ENCODE peak calls at places on chromosomes 7 and 10, in ten cellular contexts. T, S, V, F, Z, D, N, H, P and C are unnamed samples.

GRCh38 chr10:27252267-27253000 is 11.8 kb upstream of the ACBD5 start:
- DNase-seq in T (peak), S (peak), V (peak), F (peak), Z (peak), D (no peak), N (peak), H (no peak), P (no peak), C (no peak)

GRCh38 chr7:32891800-32892520 is 400 bp upstream of the KBTBD2 start:
- DNase-seq in T (peak), S (peak), V (peak), F (peak), Z (peak), D (peak), N (peak), H (peak), P (peak), C (peak)

GRCh38 chr10:13089345-13089744 is 10.6 kb upstream of the OPTN start:
- DNase-seq in T (no peak), S (no peak), V (no peak), F (no peak), Z (no peak), D (no peak), N (no peak), H (no peak), P (no peak), C (no peak)

GRCh38 chr10:101850747-101851146 is 7.1 kb upstream of the KCNIP2 start:
- DNase-seq in T (no peak), S (no peak), V (no peak), F (no peak), Z (no peak), D (no peak), N (no peak), H (no peak), P (no peak), C (no peak)

GRCh38 chr10:29409241-29410051 is 120.6 kb downstream of the LYZL1 start:
- DNase-seq in T (peak), S (peak), V (peak), F (no peak), Z (peak), D (no peak), N (peak), H (peak), P (no peak), C (peak)

GRCh38 chr10:16816830-16817124 is 447 bp downstream of the RSU1 start:
- DNase-seq in T (no peak), S (no peak), V (no peak), F (peak), Z (no peak), D (no peak), N (peak), H (no peak), P (no peak), C (no peak)

GRCh38 chr7:77980087-77980713 is 181.6 kb downstream of the PHTF2 start:
- DNase-seq in T (no peak), S (no peak), V (no peak), F (no peak), Z (no peak), D (no peak), N (no peak), H (no peak), P (no peak), C (no peak)

GRCh38 chr10:42878134-42878820 is 95.7 kb downstream of the BMS1 start:
- DNase-seq in T (no peak), S (no peak), V (no peak), F (no peak), Z (no peak), D (no peak), N (no peak), H (no peak), P (no peak), C (no peak)

GRCh38 chr7:66043681-66044497 is 31.7 kb upstream of the ASL start:
- DNase-seq in T (peak), S (no peak), V (peak), F (peak), Z (no peak), D (no peak), N (peak), H (peak), P (no peak), C (no peak)

GRCh38 chr10:77463967-77464745 is 173.5 kb downstream of the KCNMA1 start:
- DNase-seq in T (peak), S (peak), V (no peak), F (no peak), Z (peak), D (no peak), N (peak), H (no peak), P (no peak), C (no peak)

GRCh38 chr7:45921699-45922519 is 837 bp upstream of the IGFBP3 start:
- DNase-seq in T (peak), S (peak), V (peak), F (peak), Z (peak), D (peak), N (peak), H (peak), P (peak), C (no peak)

GRCh38 chr7:95794917-95795515 is 22.7 kb downstream of the DYNC1I1 start:
- DNase-seq in T (peak), S (peak), V (no peak), F (peak), Z (peak), D (peak), N (peak), H (peak), P (no peak), C (no peak)

GRCh38 chr7:155514296-155514695 is 32.1 kb downstream of the CNPY1 start:
- DNase-seq in T (no peak), S (no peak), V (no peak), F (no peak), Z (no peak), D (no peak), N (no peak), H (no peak), P (no peak), C (no peak)

GRCh38 chr7:135761751-135762488 is 13.3 kb upstream of the FAM180A start:
- DNase-seq in T (peak), S (peak), V (no peak), F (no peak), Z (peak), D (no peak), N (no peak), H (peak), P (no peak), C (no peak)

DNA sequence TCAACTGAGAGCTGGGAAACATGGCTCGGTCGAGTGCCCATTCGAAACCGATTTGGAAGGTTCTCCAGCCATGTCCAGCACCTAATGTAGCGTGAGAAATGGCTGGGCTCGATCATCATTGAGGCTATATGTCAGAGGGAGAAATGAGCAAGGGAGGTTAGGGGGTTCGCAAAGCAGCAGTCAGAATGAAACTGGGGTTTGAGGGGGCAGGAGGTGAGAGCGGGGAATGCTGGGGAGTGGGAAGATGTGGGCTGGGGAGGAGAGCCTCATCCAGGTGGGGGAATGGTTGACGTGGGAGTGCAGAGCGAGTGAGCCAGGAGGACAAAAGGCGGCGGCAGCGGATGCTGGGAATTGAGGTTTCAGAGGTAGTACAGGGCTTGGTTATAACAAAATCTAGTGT is 34.8 kb upstream of the GALNTL5 start:
- DNase-seq in T (no peak), S (no peak), V (no peak), F (no peak), Z (no peak), D (no peak), N (no peak), H (no peak), P (no peak), C (no peak)
- TF ChIP-seq CTCF in T (no peak), S (no peak), V (no peak), F (no peak), Z (no peak), D (no peak), N (no peak), H (no peak), P (no peak), C (no peak)

GRCh38 chr10:132408823-132409666 is 12.0 kb downstream of the PWWP2B start:
- DNase-seq in T (no peak), S (no peak), V (no peak), F (no peak), Z (no peak), D (no peak), N (no peak), H (no peak), P (no peak), C (no peak)

GRCh38 chr10:132406750-132407149 is 9.8 kb downstream of the PWWP2B start:
- DNase-seq in T (no peak), S (no peak), V (no peak), F (no peak), Z (no peak), D (no peak), N (no peak), H (no peak), P (no peak), C (no peak)

GRCh38 chr10:132407243-132407746 is 10.3 kb downstream of the PWWP2B start:
- DNase-seq in T (no peak), S (no peak), V (no peak), F (no peak), Z (no peak), D (no peak), N (no peak), H (no peak), P (no peak), C (no peak)

GRCh38 chr10:132408367-132408781 is 11.4 kb downstream of the PWWP2B start:
- DNase-seq in T (no peak), S (no peak), V (no peak), F (no peak), Z (no peak), D (no peak), N (no peak), H (peak), P (no peak), C (no peak)

GRCh38 chr10:132407846-132408278 is 10.9 kb downstream of the PWWP2B start:
- DNase-seq in T (peak), S (peak), V (peak), F (no peak), Z (peak), D (peak), N (no peak), H (peak), P (no peak), C (no peak)
- TF ChIP-seq CTCF in T (no peak), S (no peak), V (no peak), F (no peak), Z (peak), D (no peak), N (no peak), H (no peak), P (no peak), C (no peak)

GRCh38 chr10:32954080-32954479 is 4.0 kb downstream of the ITGB1 start:
- DNase-seq in T (no peak), S (no peak), V (no peak), F (no peak), Z (no peak), D (no peak), N (no peak), H (no peak), P (no peak), C (no peak)
- TF ChIP-seq CTCF in T (peak), S (peak), V (no peak), F (no peak), Z (peak), D (peak), N (no peak), H (no peak), P (no peak), C (no peak)

DNA sequence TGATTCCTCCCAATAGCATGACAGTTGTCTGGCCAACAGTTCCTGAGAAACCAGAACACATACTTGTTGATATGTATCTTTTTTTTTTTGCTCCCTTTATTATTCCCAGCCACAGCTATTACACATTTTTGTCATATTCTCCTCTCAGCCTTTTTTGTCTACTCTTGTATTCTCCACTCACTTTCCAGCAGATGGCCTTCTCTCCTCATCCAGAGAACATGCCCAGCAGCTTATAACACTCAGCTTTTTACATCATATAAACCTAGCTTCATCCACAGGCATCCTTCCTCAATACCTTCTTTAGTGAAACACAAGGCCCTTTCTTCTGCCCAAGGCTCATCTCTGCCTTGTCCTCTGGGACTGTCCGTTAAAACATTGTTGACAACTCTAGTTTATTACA is 101.7 kb downstream of the ORC5 start:
- DNase-seq in T (peak), S (peak), V (no peak), F (no peak), Z (peak), D (no peak), N (peak), H (peak), P (no peak), C (no peak)
- TF ChIP-seq CTCF in T (peak), S (peak), V (no peak), F (no peak), Z (peak), D (no peak), N (peak), H (no peak), P (no peak), C (peak)

DNA sequence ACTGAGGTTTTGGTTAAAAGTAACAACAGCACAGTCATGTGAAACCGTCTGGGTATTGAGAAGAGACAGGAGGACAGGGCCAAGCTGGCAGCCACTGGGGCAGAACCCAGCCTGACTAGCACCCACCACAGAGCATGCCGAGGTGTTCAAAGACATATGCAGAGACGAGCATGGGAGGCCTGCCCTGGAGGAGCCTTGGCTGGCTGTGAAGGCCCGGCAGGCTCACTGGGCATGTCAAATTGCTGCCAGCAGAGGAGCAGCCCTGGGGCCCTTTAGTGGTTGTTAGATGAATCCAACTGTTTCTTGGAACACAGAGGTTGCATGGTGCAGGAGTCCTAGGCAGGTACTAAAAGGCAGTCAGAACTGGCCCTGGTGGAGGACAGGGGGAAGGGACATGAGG is 5.0 kb upstream of the GDF2 start:
- DNase-seq in T (no peak), S (no peak), V (no peak), F (no peak), Z (no peak), D (no peak), N (no peak), H (no peak), P (no peak), C (no peak)
- TF ChIP-seq CTCF in T (no peak), S (no peak), V (no peak), F (no peak), Z (no peak), D (no peak), N (no peak), H (no peak), P (no peak), C (no peak)

GRCh38 chr7:29248713-29249382 is 54.3 kb downstream of the CHN2 start:
- DNase-seq in T (no peak), S (no peak), V (no peak), F (no peak), Z (no peak), D (no peak), N (no peak), H (no peak), P (no peak), C (no peak)

GRCh38 chr7:29247232-29247961 is 52.8 kb downstream of the CHN2 start:
- DNase-seq in T (no peak), S (no peak), V (no peak), F (no peak), Z (no peak), D (no peak), N (no peak), H (no peak), P (no peak), C (no peak)

GRCh38 chr7:29239638-29240037 is 45.1 kb downstream of the CHN2 start:
- DNase-seq in T (no peak), S (peak), V (no peak), F (peak), Z (no peak), D (no peak), N (peak), H (peak), P (no peak), C (no peak)

GRCh38 chr7:29247962-29248236 is 53.3 kb downstream of the CHN2 start:
- DNase-seq in T (no peak), S (no peak), V (no peak), F (no peak), Z (no peak), D (no peak), N (no peak), H (no peak), P (no peak), C (no peak)

GRCh38 chr7:29243777-29244655 is 49.4 kb downstream of the CHN2 start:
- DNase-seq in T (no peak), S (no peak), V (no peak), F (no peak), Z (no peak), D (peak), N (no peak), H (peak), P (no peak), C (no peak)
- TF ChIP-seq CTCF in T (peak), S (peak), V (no peak), F (peak), Z (peak), D (peak), N (no peak), H (peak), P (peak), C (no peak)

DNA sequence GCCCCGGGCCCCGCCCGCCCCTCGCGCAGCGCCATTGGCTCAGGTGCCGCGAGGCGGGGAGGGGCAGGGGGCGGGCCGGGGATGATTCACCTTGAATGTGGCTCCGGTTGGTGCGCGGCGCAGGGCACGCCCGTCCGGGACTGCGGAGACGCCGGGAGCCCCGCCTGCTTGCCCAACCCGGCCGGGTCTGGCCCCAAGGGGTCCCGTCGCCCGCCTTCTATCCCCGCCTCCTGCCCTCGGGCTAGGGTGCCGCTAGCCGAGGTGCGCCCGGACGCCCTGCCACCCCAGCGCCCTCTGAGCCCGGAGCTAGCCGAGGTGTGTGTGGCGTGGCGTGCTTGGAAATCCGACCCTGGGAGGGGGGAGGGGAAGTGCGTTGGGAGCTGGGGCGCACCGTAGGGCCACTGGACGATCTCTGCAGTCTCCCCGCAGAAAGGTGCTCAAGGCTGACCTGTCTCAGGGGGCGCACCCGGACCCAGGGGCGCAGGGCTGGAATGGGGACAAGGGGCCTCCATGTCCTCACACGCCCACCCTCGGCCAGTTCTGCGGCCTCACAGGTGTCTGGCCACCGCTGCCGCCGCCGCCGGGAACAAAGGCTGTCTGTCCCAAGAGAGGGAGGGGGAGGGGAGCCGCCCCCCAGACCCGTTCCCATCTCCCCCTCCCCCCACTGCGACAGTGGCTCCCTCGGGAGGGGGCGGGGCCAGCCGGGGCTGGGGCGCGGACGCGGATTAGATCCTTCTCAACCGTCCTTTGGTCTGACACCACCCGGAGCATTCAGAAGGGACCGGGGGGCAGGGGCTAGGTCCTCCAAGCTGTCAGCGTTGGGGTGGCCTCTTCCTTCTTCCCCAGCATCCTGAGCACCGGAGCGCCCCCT is 169.0 kb downstream of the NRF1 start:
- DNase-seq in T (no peak), S (no peak), V (no peak), F (peak), Z (no peak), D (peak), N (no peak), H (peak), P (no peak), C (peak)
- TF ChIP-seq CTCF in T (no peak), S (no peak), V (no peak), F (no peak), Z (no peak), D (no peak), N (no peak), H (no peak), P (no peak), C (no peak)

GRCh38 chr7:636396-636795 is 90.1 kb upstream of the DNAAF5 start:
- DNase-seq in T (peak), S (no peak), V (no peak), F (peak), Z (peak), D (no peak), N (no peak), H (peak), P (no peak), C (no peak)
- TF ChIP-seq CTCF in T (peak), S (peak), V (no peak), F (peak), Z (peak), D (no peak), N (no peak), H (peak), P (peak), C (no peak)